ENCODE peak calls at places on chromosomes 13 and 19, in seven cellular contexts. R is HCT116, V is IMR-90, E is NB4, J is heart left ventricle, T is transverse colon, X is sigmoid colon. O is an unnamed sample.

GRCh38 chr19:55253842-55254624 is 4.8 kb downstream of the PPP6R1 start:
- DNase-seq in R (no peak), V (no peak), E (peak), J (no peak), T (peak), X (no peak), O (peak)

GRCh38 chr13:99875391-99875790 is 96.2 kb downstream of the ZIC5 start:
- DNase-seq in R (no peak), V (no peak), E (no peak), J (no peak), T (no peak), X (no peak), O (no peak)

GRCh38 chr19:1826557-1827521 is 14.8 kb upstream of the ATP8B3 start:
- DNase-seq in R (no peak), V (no peak), E (no peak), J (no peak), T (no peak), X (no peak), O (no peak)

GRCh38 chr19:3607398-3608078 is 863 bp upstream of the TBXA2R start:
- DNase-seq in R (no peak), V (no peak), E (peak), J (peak), T (no peak), X (no peak), O (no peak)

GRCh38 chr19:5172859-5173577 is 167.6 kb downstream of the PTPRS start:
- DNase-seq in R (peak), V (peak), E (peak), J (no peak), T (no peak), X (no peak), O (peak)

GRCh38 chr19:54335979-54336892 is 2.7 kb downstream of the LILRA4 start:
- DNase-seq in R (no peak), V (no peak), E (no peak), J (no peak), T (no peak), X (no peak), O (no peak)

GRCh38 chr19:16970821-16971220 is 55.8 kb downstream of the CPAMD8 start:
- DNase-seq in R (no peak), V (no peak), E (peak), J (no peak), T (no peak), X (no peak), O (no peak)

GRCh38 chr13:42486711-42487198 is 87.2 kb upstream of the TNFSF11 start:
- DNase-seq in R (no peak), V (peak), E (peak), J (no peak), T (no peak), X (no peak), O (no peak)

GRCh38 chr13:109355875-109356428 is 430.4 kb downstream of the IRS2 start:
- DNase-seq in R (no peak), V (no peak), E (no peak), J (no peak), T (no peak), X (no peak), O (no peak)

DNA sequence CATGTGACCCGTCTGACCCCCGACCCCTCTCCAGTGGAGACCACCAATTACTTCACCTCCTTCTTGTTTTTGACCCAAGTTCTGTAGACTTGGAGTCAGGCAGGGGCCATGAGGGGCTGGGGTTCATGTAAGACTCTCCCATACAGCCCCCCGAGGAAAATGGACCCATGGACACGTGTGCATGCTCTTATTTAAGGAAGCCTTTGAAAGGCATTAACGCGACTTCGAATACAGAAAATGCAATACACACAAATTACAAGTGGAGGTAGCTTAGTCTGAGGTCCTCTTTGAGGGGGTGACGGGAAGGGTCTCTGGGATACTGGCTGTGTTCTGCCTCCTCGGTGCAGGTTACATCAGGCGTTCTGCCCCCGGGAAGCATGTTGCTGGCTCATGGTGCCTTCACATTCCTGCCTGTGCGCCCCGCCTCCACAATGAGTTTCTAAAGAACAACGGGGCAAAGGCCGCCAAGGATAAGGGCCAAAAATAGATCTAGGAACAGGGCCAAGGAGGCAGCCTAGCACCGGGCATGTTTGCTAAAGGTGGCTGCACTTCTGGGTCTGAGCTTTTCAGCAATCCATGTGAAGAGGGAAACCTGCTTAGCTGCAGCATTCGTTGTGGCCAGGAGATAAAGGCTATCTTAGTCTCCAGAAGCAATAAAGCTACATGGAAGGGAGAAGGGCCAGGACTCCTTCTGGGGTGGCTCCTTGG is 54.5 kb downstream of the RAB20 start:
- DNase-seq in R (no peak), V (peak), E (no peak), J (peak), T (peak), X (peak), O (peak)
- TF ChIP-seq POLR2A in R (no peak), V (no peak), E (no peak), J (no peak), T (peak), X (no peak), O (no peak)

DNA sequence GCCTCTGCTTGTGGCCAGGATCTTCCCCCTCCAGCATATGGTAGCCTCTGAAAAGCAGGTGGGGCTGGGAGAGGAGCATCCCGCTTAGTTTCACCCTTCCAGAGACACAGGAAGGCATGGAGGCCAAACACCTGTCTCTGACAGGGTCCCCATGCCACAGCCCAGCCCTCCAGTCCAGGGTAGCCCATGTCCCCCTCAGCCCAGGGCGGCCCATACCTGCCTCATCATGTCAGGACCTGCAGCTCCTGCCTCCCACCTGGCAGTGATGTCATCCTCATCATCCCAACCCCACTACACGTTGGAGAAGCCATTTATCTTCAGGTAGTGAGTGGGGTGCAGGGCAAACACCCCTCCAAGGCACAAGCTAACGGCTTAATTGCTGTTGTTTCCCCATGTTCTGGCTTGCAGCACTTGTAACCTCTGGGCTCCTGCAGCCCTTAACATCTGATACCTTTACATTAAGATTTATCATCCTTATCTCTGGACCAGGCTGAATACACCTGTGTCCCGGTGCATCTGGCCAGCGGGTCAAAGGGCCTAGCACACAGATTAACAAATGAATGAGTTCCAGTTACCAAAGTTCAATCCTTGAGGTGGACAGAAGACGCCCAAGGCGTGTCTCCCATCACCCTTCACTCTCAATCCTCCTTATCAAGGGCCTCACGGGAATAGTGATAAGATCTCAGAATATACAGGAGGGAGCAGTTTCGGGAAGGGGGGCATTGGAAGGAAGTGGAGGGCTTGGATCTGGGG is 22.2 kb downstream of the ZNF175 start:
- DNase-seq in R (no peak), V (no peak), E (no peak), J (no peak), T (no peak), X (no peak), O (no peak)
- TF ChIP-seq POLR2A in R (no peak), V (no peak), E (no peak), J (no peak), T (no peak), X (no peak), O (peak)

DNA sequence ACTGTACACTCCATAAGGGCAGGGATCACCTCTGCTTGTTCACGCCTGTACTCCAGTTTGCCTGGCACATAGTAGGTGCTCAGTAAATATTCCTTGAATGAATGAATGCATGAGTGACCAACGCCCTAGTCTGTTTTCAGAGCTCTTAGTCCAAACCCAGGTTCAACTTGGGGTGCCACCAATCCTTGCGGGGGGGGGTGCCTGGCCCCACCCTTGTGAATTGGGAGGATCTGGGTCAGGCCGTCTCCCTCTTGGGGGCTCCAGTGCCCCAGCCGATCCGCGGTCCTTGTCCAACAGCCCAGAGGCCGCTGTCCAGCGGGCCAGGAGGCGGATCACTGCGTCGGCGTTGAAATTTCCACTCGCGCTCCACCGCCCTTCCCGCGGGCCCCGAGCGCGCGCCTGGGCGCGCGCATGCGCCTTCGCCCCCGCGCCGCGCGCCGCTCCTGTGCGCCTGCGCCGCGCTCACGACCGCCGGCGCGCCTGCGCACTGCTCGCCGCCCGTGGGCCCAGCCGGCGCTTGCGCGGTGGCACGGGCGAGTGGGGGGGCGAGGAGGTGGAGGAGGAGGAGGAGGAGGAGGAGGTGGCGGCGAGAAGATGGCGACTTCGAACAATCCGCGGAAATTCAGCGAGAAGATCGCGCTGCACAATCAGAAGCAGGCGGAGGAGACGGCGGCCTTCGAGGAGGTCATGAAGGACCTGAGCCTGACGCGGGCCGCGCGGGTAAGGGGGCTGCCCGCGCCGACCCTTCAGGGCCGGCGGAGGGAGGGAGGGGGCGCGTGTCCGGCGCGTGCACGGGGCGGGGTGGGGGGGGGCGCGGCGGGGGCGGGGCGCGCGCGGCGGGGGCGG is at the start of gene CRTC1:
- DNase-seq in R (peak), V (peak), E (peak), J (peak), T (peak), X (peak), O (peak)
- TF ChIP-seq POLR2A in R (peak), V (peak), E (peak), J (peak), T (peak), X (no peak), O (peak)

DNA sequence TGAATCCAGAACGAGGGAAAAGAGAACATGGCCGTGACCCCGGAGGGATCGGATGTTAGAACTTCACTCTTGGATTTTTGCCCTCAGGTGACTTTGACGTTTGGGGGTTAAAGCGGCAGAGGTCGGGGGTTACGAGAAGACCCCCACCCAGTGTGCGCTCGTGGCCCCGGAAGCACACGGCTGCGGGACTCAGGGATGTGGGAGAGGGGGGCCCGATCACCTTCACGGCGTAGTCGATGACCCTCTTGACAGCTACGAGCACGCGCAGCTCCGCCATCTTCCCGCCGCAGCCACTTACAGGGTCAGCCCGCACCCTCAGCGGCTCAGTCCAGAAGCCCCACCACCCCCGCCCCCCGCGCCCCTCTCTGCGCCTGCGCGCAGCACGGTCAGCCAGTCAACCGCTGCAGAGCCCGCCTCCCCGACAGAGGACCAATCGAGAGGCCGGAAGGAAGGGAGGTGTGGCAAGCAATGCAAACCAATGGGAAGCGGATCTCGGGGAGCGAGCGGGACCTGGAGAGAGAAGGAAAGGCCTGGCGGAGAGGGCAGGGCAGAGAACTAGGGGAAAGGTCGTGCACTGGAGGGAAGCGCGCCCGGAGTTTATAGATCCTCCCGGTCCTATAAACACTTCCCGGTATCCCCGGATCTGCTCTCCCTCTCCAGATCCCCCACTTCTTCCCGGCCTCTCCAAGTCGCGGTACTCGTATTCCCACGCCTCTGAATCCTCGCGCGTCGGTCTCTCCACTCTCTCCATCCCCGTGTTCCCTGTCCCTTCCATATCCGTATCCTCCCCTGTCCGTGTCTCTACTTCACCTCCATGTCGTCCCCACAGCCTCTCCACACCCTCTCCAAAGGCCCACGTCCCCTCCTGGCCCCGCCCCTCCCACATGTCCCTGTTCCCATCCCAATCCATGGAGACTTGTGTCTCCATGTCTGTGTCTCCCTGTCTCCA is at the start of gene ETFB:
- DNase-seq in R (peak), V (peak), E (peak), J (peak), T (peak), X (peak), O (peak)
- TF ChIP-seq POLR2A in R (peak), V (peak), E (peak), J (peak), T (peak), X (peak), O (peak)

GRCh38 chr19:57563547-57563946 is 3.9 kb upstream of the ZNF550 start:
- DNase-seq in R (no peak), V (no peak), E (no peak), J (no peak), T (no peak), X (no peak), O (no peak)

GRCh38 chr19:57560049-57560491 is 407 bp upstream of the ZNF550 start:
- DNase-seq in R (no peak), V (peak), E (no peak), J (peak), T (no peak), X (no peak), O (no peak)

GRCh38 chr19:57558525-57558924 is 1.1 kb downstream of the ZNF550 start:
- DNase-seq in R (no peak), V (peak), E (peak), J (no peak), T (no peak), X (no peak), O (peak)

GRCh38 chr19:57559008-57559403 is 657 bp downstream of the ZNF550 start:
- DNase-seq in R (no peak), V (no peak), E (peak), J (no peak), T (peak), X (no peak), O (peak)

DNA sequence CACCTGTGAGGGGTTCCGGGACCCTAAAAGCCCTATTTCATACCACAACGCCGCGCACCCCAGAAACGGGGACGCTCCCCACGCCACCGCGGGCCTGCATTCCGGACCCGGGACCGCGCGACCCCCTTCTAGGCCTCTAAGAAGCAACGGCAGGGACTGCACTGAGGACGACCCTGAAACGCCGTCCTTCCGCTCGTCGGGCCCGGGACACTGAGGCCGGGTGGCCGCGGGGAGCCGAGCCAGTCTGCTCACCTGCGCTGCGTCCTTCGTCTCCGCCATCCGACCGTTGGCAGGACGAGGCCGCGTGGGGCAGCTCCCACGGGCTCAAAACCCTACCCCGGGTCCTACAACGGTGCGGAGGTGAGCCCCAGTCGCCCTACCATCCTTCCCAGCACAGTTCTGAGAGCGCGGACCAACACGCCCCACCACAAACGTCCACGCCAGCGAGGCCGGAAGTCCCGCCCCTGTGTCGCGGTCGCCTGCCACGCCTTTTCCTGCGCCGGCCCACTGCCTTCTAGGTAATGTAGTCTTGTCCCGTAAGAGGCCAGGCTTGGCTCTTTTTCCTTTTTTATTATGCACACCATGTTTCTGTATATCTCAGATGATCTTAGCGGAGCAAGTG is at the start of gene ZNF550:
- DNase-seq in R (peak), V (peak), E (peak), J (peak), T (peak), X (peak), O (peak)
- TF ChIP-seq POLR2A in R (no peak), V (peak), E (peak), J (peak), T (peak), X (peak), O (peak)

O was measured in erythroblast.